ENCODE peak calls at places on chromosomes 3 and 15, in nine cellular contexts. Q is K562; F is neuronal stem cell; H is pancreas; L is stomach; Z is ovary; B is adrenal gland; I is CD8-positive, alpha-beta T cell; N is hepatocyte. D is an unnamed sample. For H3K4me1, the result is how much of the 10 kb centered on the place peaks cover.

GRCh38 chr3:43246956-43247355 is 39.4 kb upstream of the SNRK start:
- DNase-seq in Q (no peak), F (peak), H (no peak), L (no peak), Z (no peak), B (peak), I (no peak), N (no peak), D (no peak)

GRCh38 chr3:5016218-5017161 is 37.3 kb downstream of the BHLHE40 start:
- DNase-seq in Q (peak), F (no peak), H (peak), L (peak), Z (no peak), B (peak), I (no peak), N (peak), D (no peak)

GRCh38 chr3:51678685-51679084 is 7.6 kb downstream of the TEX264 start:
- DNase-seq in Q (no peak), F (no peak), H (no peak), L (no peak), Z (no peak), B (no peak), I (no peak), N (no peak), D (no peak)

GRCh38 chr3:139660269-139660668 is 17.5 kb downstream of the NMNAT3 start:
- DNase-seq in Q (no peak), F (no peak), H (no peak), L (no peak), Z (no peak), B (no peak), I (no peak), N (no peak), D (no peak)

GRCh38 chr15:29107291-29107890 is 162.2 kb downstream of the NSMCE3 start:
- DNase-seq in Q (no peak), F (no peak), H (no peak), L (no peak), Z (no peak), B (no peak), I (no peak), N (no peak), D (no peak)

GRCh38 chr15:99961011-99961441 is 227.8 kb upstream of the LYSMD4 start:
- DNase-seq in Q (no peak), F (no peak), H (no peak), L (no peak), Z (peak), B (peak), I (no peak), N (peak), D (no peak)

GRCh38 chr15:70111203-70112017 is 13.7 kb upstream of the TLE3 start:
- DNase-seq in Q (peak), F (peak), H (peak), L (peak), Z (peak), B (peak), I (no peak), N (peak), D (no peak)

GRCh38 chr15:71781179-71781964 is 29.0 kb upstream of the NR2E3 start:
- DNase-seq in Q (no peak), F (no peak), H (no peak), L (no peak), Z (no peak), B (no peak), I (no peak), N (no peak), D (no peak)

GRCh38 chr15:66008920-66009572 is 139.8 kb downstream of the RAB11A start:
- DNase-seq in Q (peak), F (no peak), H (no peak), L (no peak), Z (no peak), B (peak), I (no peak), N (peak), D (no peak)

GRCh38 chr3:82685761-82686160 is 924.3 kb upstream of the GBE1 start:
- DNase-seq in Q (no peak), F (no peak), H (no peak), L (no peak), Z (no peak), B (no peak), I (no peak), N (no peak), D (no peak)

GRCh38 chr3:114365268-114365667 is 71.4 kb downstream of the TIGIT start:
- DNase-seq in Q (no peak), F (no peak), H (no peak), L (no peak), Z (no peak), B (no peak), I (no peak), N (no peak), D (no peak)

GRCh38 chr3:76958231-76958630 is 81.7 kb upstream of the ROBO2 start:
- DNase-seq in Q (no peak), F (no peak), H (no peak), L (no peak), Z (no peak), B (no peak), I (no peak), N (no peak), D (no peak)

GRCh38 chr3:52057806-52058099 is 1.4 kb upstream of the DUSP7 start:
- DNase-seq in Q (no peak), F (no peak), H (no peak), L (no peak), Z (no peak), B (no peak), I (no peak), N (no peak), D (no peak)

GRCh38 chr3:198113219-198114053 is 153.4 kb downstream of the LMLN start:
- DNase-seq in Q (no peak), F (no peak), H (no peak), L (no peak), Z (no peak), B (peak), I (no peak), N (no peak), D (no peak)

GRCh38 chr3:172106989-172107388 is 67.6 kb downstream of the FNDC3B start:
- DNase-seq in Q (peak), F (no peak), H (peak), L (peak), Z (no peak), B (peak), I (peak), N (no peak), D (no peak)

GRCh38 chr15:48250640-48251076 is 44.6 kb downstream of the SLC12A1 start:
- DNase-seq in Q (peak), F (peak), H (no peak), L (no peak), Z (peak), B (peak), I (no peak), N (peak), D (peak)

GRCh38 chr15:48253186-48253585 is 47.1 kb downstream of the SLC12A1 start:
- DNase-seq in Q (no peak), F (no peak), H (no peak), L (no peak), Z (no peak), B (no peak), I (no peak), N (no peak), D (no peak)
- H3K27ac ChIP-seq in Q (no peak), F (no peak), H (no peak), L (no peak), Z (no peak), B (no peak), I (no peak), N (no peak), D (no peak)

DNA sequence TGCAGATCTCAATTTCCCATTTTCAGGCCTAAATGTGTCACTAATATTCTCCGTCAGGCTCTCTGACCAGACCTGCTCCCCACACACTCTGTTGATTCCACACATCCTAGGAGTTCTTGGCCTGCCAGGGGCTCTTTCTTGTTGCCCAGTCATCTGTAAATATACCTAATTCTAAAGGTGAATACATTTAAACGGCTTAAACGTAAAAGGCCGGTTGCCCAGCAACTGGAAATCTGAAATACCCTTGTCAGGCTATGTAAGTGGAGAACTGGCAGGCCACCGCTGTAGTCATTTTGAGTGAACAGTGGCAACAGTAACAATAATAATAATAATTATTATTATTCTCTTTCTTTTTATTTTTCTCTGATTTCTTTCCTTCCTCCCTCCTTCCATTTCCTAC is 302.7 kb downstream of the AGBL1 start:
- DNase-seq in Q (no peak), F (peak), H (no peak), L (no peak), Z (no peak), B (no peak), I (no peak), N (no peak), D (no peak)
- H3K4me3 ChIP-seq in Q (no peak), F (no peak), H (no peak), L (no peak), Z (no peak), B (no peak), I (no peak), N (no peak), D (no peak)

GRCh38 chr3:46409735-46410489 is 2.9 kb downstream of the CCRL2 start:
- DNase-seq in Q (no peak), F (no peak), H (no peak), L (no peak), Z (no peak), B (no peak), I (no peak), N (no peak), D (no peak)
- H3K4me1 ChIP-seq in Q (under half), F (under half), H (under half), L (under half), Z (under half), B (under half), I (under half), N (under half), D (under half)

GRCh38 chr3:124831631-124832184 is 55.5 kb downstream of the ITGB5 start:
- DNase-seq in Q (no peak), F (no peak), H (no peak), L (no peak), Z (no peak), B (no peak), I (no peak), N (no peak), D (no peak)

GRCh38 chr3:124826703-124827102 is 60.5 kb downstream of the ITGB5 start:
- DNase-seq in Q (no peak), F (no peak), H (no peak), L (no peak), Z (no peak), B (peak), I (no peak), N (no peak), D (no peak)

GRCh38 chr3:124832782-124833709 is 54.1 kb downstream of the ITGB5 start:
- DNase-seq in Q (no peak), F (no peak), H (no peak), L (no peak), Z (no peak), B (no peak), I (no peak), N (no peak), D (no peak)

GRCh38 chr3:124829819-124830554 is 57.2 kb downstream of the ITGB5 start:
- DNase-seq in Q (no peak), F (no peak), H (no peak), L (no peak), Z (no peak), B (no peak), I (no peak), N (no peak), D (no peak)

GRCh38 chr3:124829175-124829818 is 57.9 kb downstream of the ITGB5 start:
- DNase-seq in Q (no peak), F (no peak), H (no peak), L (no peak), Z (no peak), B (no peak), I (no peak), N (no peak), D (no peak)
- H3K27ac ChIP-seq in Q (no peak), F (no peak), H (no peak), L (peak), Z (no peak), B (no peak), I (no peak), N (no peak), D (no peak)